ENCODE peak calls at places on chromosomes 11 and 22, in seven cellular contexts. One of them, this sample, is unnamed.

GRCh38 chr11:45556851-45557707 is 108.3 kb downstream of the CHST1 start:
- DNase-seq in left lung: no peak
- DNase-seq in mesothelial cell of epicardium: no peak
- DNase-seq in cardiac fibroblast: peak
- DNase-seq in OCI-LY7: no peak
- DNase-seq in HFFc6: no peak
- DNase-seq in endothelial cell of umbilical vein: no peak
- DNase-seq in this sample: no peak

GRCh38 chr11:116454951-116455350 is 317.8 kb downstream of the BUD13 start:
- DNase-seq in left lung: no peak
- DNase-seq in mesothelial cell of epicardium: no peak
- DNase-seq in cardiac fibroblast: no peak
- DNase-seq in OCI-LY7: no peak
- DNase-seq in HFFc6: no peak
- DNase-seq in endothelial cell of umbilical vein: no peak
- DNase-seq in this sample: no peak

GRCh38 chr11:57478971-57479663 is 18.8 kb downstream of the RTN4RL2 start:
- DNase-seq in left lung: no peak
- DNase-seq in mesothelial cell of epicardium: no peak
- DNase-seq in cardiac fibroblast: no peak
- DNase-seq in OCI-LY7: no peak
- DNase-seq in HFFc6: no peak
- DNase-seq in endothelial cell of umbilical vein: no peak
- DNase-seq in this sample: no peak

GRCh38 chr11:75946531-75947530 is 131.8 kb downstream of the UVRAG start:
- DNase-seq in left lung: no peak
- DNase-seq in mesothelial cell of epicardium: no peak
- DNase-seq in cardiac fibroblast: peak
- DNase-seq in OCI-LY7: no peak
- DNase-seq in HFFc6: peak
- DNase-seq in endothelial cell of umbilical vein: peak
- DNase-seq in this sample: no peak

GRCh38 chr22:41237707-41238569 is 2.8 kb downstream of the CHADL start:
- DNase-seq in left lung: peak
- DNase-seq in mesothelial cell of epicardium: no peak
- DNase-seq in cardiac fibroblast: peak
- DNase-seq in OCI-LY7: peak
- DNase-seq in HFFc6: no peak
- DNase-seq in endothelial cell of umbilical vein: peak
- DNase-seq in this sample: peak

GRCh38 chr11:30876656-30877371 is 290.7 kb upstream of the MPPED2 start:
- DNase-seq in left lung: no peak
- DNase-seq in mesothelial cell of epicardium: no peak
- DNase-seq in cardiac fibroblast: peak
- DNase-seq in OCI-LY7: no peak
- DNase-seq in HFFc6: no peak
- DNase-seq in endothelial cell of umbilical vein: peak
- DNase-seq in this sample: no peak

GRCh38 chr11:32385998-32386397 is 49.3 kb downstream of the WT1 start:
- DNase-seq in left lung: no peak
- DNase-seq in mesothelial cell of epicardium: no peak
- DNase-seq in cardiac fibroblast: peak
- DNase-seq in OCI-LY7: no peak
- DNase-seq in HFFc6: peak
- DNase-seq in endothelial cell of umbilical vein: peak
- DNase-seq in this sample: no peak

GRCh38 chr11:46357483-46357936 is 10.2 kb downstream of the DGKZ start:
- DNase-seq in left lung: peak
- DNase-seq in mesothelial cell of epicardium: no peak
- DNase-seq in cardiac fibroblast: no peak
- DNase-seq in OCI-LY7: no peak
- DNase-seq in HFFc6: no peak
- DNase-seq in endothelial cell of umbilical vein: no peak
- DNase-seq in this sample: peak

GRCh38 chr22:24894998-24895397 is 51.5 kb downstream of the LHFPL7 start:
- DNase-seq in left lung: peak
- DNase-seq in mesothelial cell of epicardium: no peak
- DNase-seq in cardiac fibroblast: peak
- DNase-seq in OCI-LY7: no peak
- DNase-seq in HFFc6: no peak
- DNase-seq in endothelial cell of umbilical vein: peak
- DNase-seq in this sample: no peak

GRCh38 chr11:35391922-35392813 is 27.2 kb downstream of the SLC1A2 start:
- DNase-seq in left lung: peak
- DNase-seq in mesothelial cell of epicardium: peak
- DNase-seq in cardiac fibroblast: peak
- DNase-seq in OCI-LY7: peak
- DNase-seq in HFFc6: peak
- DNase-seq in endothelial cell of umbilical vein: peak
- DNase-seq in this sample: peak

GRCh38 chr11:134393638-134394037 is 18.4 kb downstream of the B3GAT1 start:
- DNase-seq in left lung: peak
- DNase-seq in mesothelial cell of epicardium: no peak
- DNase-seq in cardiac fibroblast: no peak
- DNase-seq in OCI-LY7: no peak
- DNase-seq in HFFc6: no peak
- DNase-seq in endothelial cell of umbilical vein: no peak
- DNase-seq in this sample: no peak

GRCh38 chr11:30585892-30586250 is 282 bp downstream of the MPPED2 start:
- DNase-seq in left lung: peak
- DNase-seq in mesothelial cell of epicardium: peak
- DNase-seq in cardiac fibroblast: no peak
- DNase-seq in OCI-LY7: no peak
- DNase-seq in HFFc6: no peak
- DNase-seq in endothelial cell of umbilical vein: no peak
- DNase-seq in this sample: peak

GRCh38 chr11:71947498-71947897 is 18.7 kb downstream of the RNF121 start:
- DNase-seq in left lung: no peak
- DNase-seq in mesothelial cell of epicardium: no peak
- DNase-seq in cardiac fibroblast: peak
- DNase-seq in OCI-LY7: no peak
- DNase-seq in HFFc6: no peak
- DNase-seq in endothelial cell of umbilical vein: no peak
- DNase-seq in this sample: no peak

GRCh38 chr22:42932857-42933782 is 76.0 kb upstream of the ARFGAP3 start:
- DNase-seq in left lung: no peak
- DNase-seq in mesothelial cell of epicardium: no peak
- DNase-seq in cardiac fibroblast: peak
- DNase-seq in OCI-LY7: peak
- DNase-seq in HFFc6: peak
- DNase-seq in endothelial cell of umbilical vein: no peak
- DNase-seq in this sample: peak

GRCh38 chr22:11253000-11253511 is 4274.9 kb upstream of the OR11H1 start:
- DNase-seq in left lung: peak
- DNase-seq in mesothelial cell of epicardium: peak
- DNase-seq in cardiac fibroblast: no peak
- DNase-seq in OCI-LY7: no peak
- DNase-seq in HFFc6: no peak
- DNase-seq in endothelial cell of umbilical vein: no peak
- DNase-seq in this sample: no peak

GRCh38 chr11:65796726-65797601 is 10.1 kb downstream of the OVOL1 start:
- DNase-seq in left lung: peak
- DNase-seq in mesothelial cell of epicardium: no peak
- DNase-seq in cardiac fibroblast: no peak
- DNase-seq in OCI-LY7: no peak
- DNase-seq in HFFc6: no peak
- DNase-seq in endothelial cell of umbilical vein: no peak
- DNase-seq in this sample: no peak

GRCh38 chr11:117574551-117574950 is 222.5 kb downstream of the DSCAML1 start:
- DNase-seq in left lung: no peak
- DNase-seq in mesothelial cell of epicardium: no peak
- DNase-seq in cardiac fibroblast: no peak
- DNase-seq in OCI-LY7: no peak
- DNase-seq in HFFc6: no peak
- DNase-seq in endothelial cell of umbilical vein: no peak
- DNase-seq in this sample: no peak

GRCh38 chr22:22380098-22381030 is 128.2 kb downstream of the ZNF280B start:
- DNase-seq in left lung: no peak
- DNase-seq in mesothelial cell of epicardium: no peak
- DNase-seq in cardiac fibroblast: no peak
- DNase-seq in OCI-LY7: peak
- DNase-seq in HFFc6: no peak
- DNase-seq in endothelial cell of umbilical vein: no peak
- DNase-seq in this sample: peak

GRCh38 chr11:65310756-65311155 is 3.9 kb upstream of the CDC42EP2 start:
- DNase-seq in left lung: peak
- DNase-seq in mesothelial cell of epicardium: no peak
- DNase-seq in cardiac fibroblast: peak
- DNase-seq in OCI-LY7: no peak
- DNase-seq in HFFc6: no peak
- DNase-seq in endothelial cell of umbilical vein: no peak
- DNase-seq in this sample: no peak

GRCh38 chr11:107757661-107758060 is 45.8 kb upstream of the SLN start:
- DNase-seq in left lung: no peak
- DNase-seq in mesothelial cell of epicardium: no peak
- DNase-seq in cardiac fibroblast: no peak
- DNase-seq in OCI-LY7: no peak
- DNase-seq in HFFc6: no peak
- DNase-seq in endothelial cell of umbilical vein: no peak
- DNase-seq in this sample: no peak
- TF ChIP-seq CTCF in left lung: no peak
- TF ChIP-seq CTCF in mesothelial cell of epicardium: no peak
- TF ChIP-seq CTCF in cardiac fibroblast: no peak
- TF ChIP-seq CTCF in OCI-LY7: peak
- TF ChIP-seq CTCF in HFFc6: peak
- TF ChIP-seq CTCF in endothelial cell of umbilical vein: no peak
- TF ChIP-seq CTCF in this sample: no peak

DNA sequence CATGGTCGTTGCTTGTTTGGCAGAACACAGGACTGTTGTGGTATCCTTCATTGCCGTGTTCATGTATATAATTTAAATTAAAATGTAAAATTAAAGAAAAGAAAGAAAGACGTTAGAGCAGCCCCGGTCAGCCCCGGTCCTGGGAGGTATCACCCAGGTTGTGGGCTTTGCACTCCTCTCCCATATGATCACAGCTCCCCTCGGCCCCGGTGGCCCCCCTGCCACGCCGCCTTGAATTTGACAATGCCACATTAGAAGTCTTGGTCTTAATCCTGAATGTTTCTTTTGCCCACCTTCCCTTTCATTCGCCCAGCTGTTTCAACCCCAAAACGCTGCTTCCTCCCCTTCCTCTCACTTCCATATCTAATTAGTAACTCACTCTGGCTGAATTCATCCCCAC is 11.4 kb downstream of the APOBEC3A start:
- DNase-seq in left lung: no peak
- DNase-seq in mesothelial cell of epicardium: no peak
- DNase-seq in cardiac fibroblast: no peak
- DNase-seq in OCI-LY7: no peak
- DNase-seq in HFFc6: no peak
- DNase-seq in endothelial cell of umbilical vein: no peak
- DNase-seq in this sample: no peak
- TF ChIP-seq CTCF in left lung: no peak
- TF ChIP-seq CTCF in mesothelial cell of epicardium: no peak
- TF ChIP-seq CTCF in cardiac fibroblast: no peak
- TF ChIP-seq CTCF in OCI-LY7: no peak
- TF ChIP-seq CTCF in HFFc6: no peak
- TF ChIP-seq CTCF in endothelial cell of umbilical vein: no peak
- TF ChIP-seq CTCF in this sample: no peak

DNA sequence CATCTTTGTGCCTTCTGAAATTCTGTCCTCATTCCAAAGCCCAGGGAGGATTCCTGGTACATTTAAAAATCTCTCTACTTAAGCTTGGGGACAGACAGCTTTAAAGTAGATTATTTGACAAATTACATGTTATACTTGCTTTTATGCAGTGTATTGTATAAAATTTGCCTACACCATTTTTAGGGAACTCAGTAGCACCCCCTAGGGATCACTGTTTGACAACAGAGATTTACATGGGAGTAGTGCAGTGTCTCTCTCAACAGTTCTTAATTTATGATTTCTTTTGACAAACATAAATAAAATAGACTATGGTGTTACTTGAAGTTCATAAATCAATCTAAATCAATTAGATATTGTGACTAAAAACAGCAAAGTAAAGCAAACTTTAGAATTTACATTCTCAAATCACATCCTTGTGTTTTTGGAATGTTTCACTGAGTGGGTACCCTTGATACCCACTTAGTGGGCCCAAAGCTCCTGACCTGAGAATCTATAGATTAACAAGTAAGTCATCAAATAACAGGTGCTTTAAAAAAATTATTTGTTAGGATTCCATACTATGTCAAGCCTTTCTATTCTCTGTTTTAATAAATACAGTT is 428.8 kb downstream of the DYNC2H1 start:
- DNase-seq in left lung: no peak
- DNase-seq in mesothelial cell of epicardium: no peak
- DNase-seq in cardiac fibroblast: peak
- DNase-seq in OCI-LY7: no peak
- DNase-seq in HFFc6: peak
- DNase-seq in endothelial cell of umbilical vein: peak
- DNase-seq in this sample: no peak
- TF ChIP-seq CTCF in left lung: peak
- TF ChIP-seq CTCF in mesothelial cell of epicardium: peak
- TF ChIP-seq CTCF in cardiac fibroblast: peak
- TF ChIP-seq CTCF in OCI-LY7: peak
- TF ChIP-seq CTCF in HFFc6: peak
- TF ChIP-seq CTCF in endothelial cell of umbilical vein: peak
- TF ChIP-seq CTCF in this sample: peak

DNA sequence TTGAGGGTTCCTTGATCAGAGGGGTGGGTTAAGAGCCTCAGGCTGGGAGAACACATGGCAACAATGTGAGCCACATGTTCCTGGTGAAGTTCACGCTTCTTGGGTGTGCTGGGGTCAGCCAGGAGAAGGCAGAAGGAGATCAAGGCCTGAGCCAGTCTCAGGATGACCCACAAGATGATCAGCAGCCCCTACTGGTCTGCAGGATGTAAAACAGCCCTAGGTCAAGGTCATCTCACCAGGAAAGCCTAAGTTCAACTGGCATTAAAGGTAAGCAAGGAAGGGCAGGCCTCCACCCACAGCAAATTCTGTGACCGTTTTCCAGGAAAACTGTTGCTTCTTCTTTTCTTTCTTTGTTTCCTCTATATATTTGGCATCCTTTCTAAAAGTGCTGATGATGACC is 156.7 kb upstream of the KIRREL3 start:
- DNase-seq in left lung: no peak
- DNase-seq in mesothelial cell of epicardium: no peak
- DNase-seq in cardiac fibroblast: no peak
- DNase-seq in OCI-LY7: no peak
- DNase-seq in HFFc6: no peak
- DNase-seq in endothelial cell of umbilical vein: no peak
- DNase-seq in this sample: no peak
- TF ChIP-seq CTCF in left lung: no peak
- TF ChIP-seq CTCF in mesothelial cell of epicardium: no peak
- TF ChIP-seq CTCF in cardiac fibroblast: no peak
- TF ChIP-seq CTCF in OCI-LY7: no peak
- TF ChIP-seq CTCF in HFFc6: no peak
- TF ChIP-seq CTCF in endothelial cell of umbilical vein: no peak
- TF ChIP-seq CTCF in this sample: no peak